ENCODE peak calls at places on chromosomes 16 and 17, in eight cellular contexts. P is amniotic stem cell; G is GDM1; V is activated T-helper 1 cell treated with anti-CD3 and anti-CD28 coated beads, Interleukin-2, amount 50 U/mL, for 16 hours; Z is renal cortical epithelial cell; T is activated T-cell treated with anti-CD3 and anti-CD28 coated beads, Interleukin-2, amount 50 U/mL, for 72 hours; K is IMR-90; I is T follicular helper cell. C is an unnamed sample.

GRCh38 chr17:13725286-13725990 is 123.7 kb upstream of the HS3ST3A1 start:
- DNase-seq in P (no peak), G (no peak), V (no peak), Z (peak), T (no peak), K (peak), I (no peak), C (no peak)

GRCh38 chr16:22075043-22075757 is 17.1 kb upstream of the VWA3A start:
- DNase-seq in P (no peak), G (no peak), V (no peak), Z (peak), T (no peak), K (peak), I (no peak), C (no peak)

GRCh38 chr17:8939496-8940334 is 25.8 kb downstream of the PIK3R5 start:
- DNase-seq in P (no peak), G (no peak), V (no peak), Z (no peak), T (peak), K (no peak), I (no peak), C (no peak)

GRCh38 chr16:83847371-83848225 is 39.8 kb downstream of the HSBP1 start:
- DNase-seq in P (no peak), G (no peak), V (no peak), Z (no peak), T (no peak), K (no peak), I (no peak), C (no peak)

GRCh38 chr17:74776990-74777389 is 845 bp upstream of the NAT9 start:
- DNase-seq in P (no peak), G (no peak), V (no peak), Z (no peak), T (no peak), K (no peak), I (no peak), C (no peak)

GRCh38 chr17:15945493-15946209 is 721 bp downstream of the ADORA2B start:
- DNase-seq in P (no peak), G (no peak), V (no peak), Z (no peak), T (peak), K (peak), I (no peak), C (no peak)

GRCh38 chr17:59456923-59457615 is 108.3 kb upstream of the DHX40 start:
- DNase-seq in P (no peak), G (no peak), V (no peak), Z (no peak), T (no peak), K (no peak), I (no peak), C (no peak)

GRCh38 chr16:23510154-23510914 is at the start of gene GGA2:
- DNase-seq in P (peak), G (peak), V (peak), Z (peak), T (peak), K (peak), I (peak), C (peak)

GRCh38 chr17:8799001-8799850 is at the start of gene MFSD6L:
- DNase-seq in P (no peak), G (no peak), V (no peak), Z (no peak), T (no peak), K (no peak), I (no peak), C (peak)

C was measured in body of pancreas.